ENCODE peak calls at places on chromosomes 12 and 14, in eight cellular contexts. N, E, I, O, A, K, U and H are unnamed samples.
A peak's percentile ranks its signal among the peaks of the same experiment; 100 is the strongest.

GRCh38 chr14:36504805-36505192 is 15.2 kb downstream of the NKX2-1 start:
- DNase-seq in U (no peak), N (no peak), O (no peak), I (no peak), K (no peak), A (no peak), E (peak; percentile 84), H (no peak)

GRCh38 chr14:54902521-54903420 is at the start of gene GCH1:
- DNase-seq in U (peak; percentile 72), I (peak; percentile 18), O (peak; percentile 84), A (peak; percentile 81), E (peak; percentile 93), K (no peak), N (peak; percentile 86), H (peak; percentile 88)

GRCh38 chr14:95614335-95614734 is 71.9 kb upstream of the TCL1B start:
- DNase-seq in N (peak; percentile 79), O (no peak), K (no peak), U (no peak), I (no peak), A (peak; percentile 3), E (no peak), H (no peak)

GRCh38 chr12:62737615-62738014 is 197.3 kb downstream of the PPM1H start:
- DNase-seq in K (no peak), O (no peak), A (no peak), N (no peak), E (no peak), I (no peak), U (no peak), H (no peak)

GRCh38 chr12:26124491-26125450 is at the start of gene BHLHE41:
- DNase-seq in A (no peak), K (no peak), E (peak; percentile 93), O (peak; percentile 83), N (no peak), I (peak; percentile 13), U (no peak), H (peak; percentile 67)

GRCh38 chr14:61813101-61813596 is 50.9 kb downstream of the SNAPC1 start:
- DNase-seq in O (no peak), A (no peak), I (no peak), E (peak; percentile 44), K (no peak), U (no peak), N (no peak), H (no peak)

GRCh38 chr12:115351513-115352077 is 667.6 kb upstream of the TBX3 start:
- DNase-seq in A (no peak), U (no peak), O (no peak), I (no peak), N (no peak), K (no peak), E (no peak), H (no peak)

GRCh38 chr12:117850048-117850447 is 118.7 kb downstream of the KSR2 start:
- DNase-seq in K (peak; percentile 22), I (no peak), A (peak; percentile 62), U (peak; percentile 63), N (peak; percentile 40), O (peak; percentile 49), E (peak; percentile 85), H (peak; percentile 47)

GRCh38 chr12:44544018-44544417 is 332.1 kb downstream of the NELL2 start:
- DNase-seq in K (no peak), N (no peak), A (no peak), U (no peak), E (no peak), O (no peak), I (no peak), H (no peak)

GRCh38 chr14:80926706-80927384 is 14.7 kb downstream of the CEP128 start:
- DNase-seq in A (no peak), N (no peak), K (no peak), U (no peak), I (no peak), O (no peak), E (no peak), H (no peak)

GRCh38 chr14:27012641-27013040 is 414.8 kb upstream of the NOVA1 start:
- DNase-seq in A (no peak), I (no peak), N (no peak), O (no peak), K (no peak), E (no peak), U (no peak), H (no peak)

GRCh38 chr12:107148105-107148504 is 54.8 kb upstream of the CRY1 start:
- DNase-seq in I (no peak), A (no peak), E (no peak), K (no peak), U (no peak), N (no peak), O (no peak), H (no peak)

GRCh38 chr12:33439587-33440011 is at the start of gene SYT10:
- DNase-seq in U (no peak), E (peak; percentile 89), I (no peak), K (no peak), A (peak; percentile 82), N (no peak), O (peak; percentile 30), H (peak; percentile 45)

GRCh38 chr12:77354766-77355362 is 289.5 kb upstream of the E2F7 start:
- DNase-seq in A (no peak), U (no peak), N (no peak), K (no peak), E (no peak), I (no peak), O (no peak), H (no peak)

GRCh38 chr12:2779281-2779680 is 15.5 kb upstream of the FKBP4 start:
- DNase-seq in A (no peak), K (no peak), U (no peak), I (no peak), O (peak; percentile 10), E (peak; percentile 78), N (no peak), H (no peak)

GRCh38 chr14:77124345-77125274 is 17.0 kb downstream of the ZDHHC22 start:
- DNase-seq in U (no peak), E (peak; percentile 62), I (no peak), K (no peak), A (peak; percentile 39), N (peak; percentile 51), O (peak; percentile 54), H (peak; percentile 76)
- TF ChIP-seq CTCF in U (no peak), E (peak; percentile 37), I (no peak), K (no peak), A (peak; percentile 41), N (peak; percentile 56), O (peak; percentile 53), H (peak; percentile 78)

DNA sequence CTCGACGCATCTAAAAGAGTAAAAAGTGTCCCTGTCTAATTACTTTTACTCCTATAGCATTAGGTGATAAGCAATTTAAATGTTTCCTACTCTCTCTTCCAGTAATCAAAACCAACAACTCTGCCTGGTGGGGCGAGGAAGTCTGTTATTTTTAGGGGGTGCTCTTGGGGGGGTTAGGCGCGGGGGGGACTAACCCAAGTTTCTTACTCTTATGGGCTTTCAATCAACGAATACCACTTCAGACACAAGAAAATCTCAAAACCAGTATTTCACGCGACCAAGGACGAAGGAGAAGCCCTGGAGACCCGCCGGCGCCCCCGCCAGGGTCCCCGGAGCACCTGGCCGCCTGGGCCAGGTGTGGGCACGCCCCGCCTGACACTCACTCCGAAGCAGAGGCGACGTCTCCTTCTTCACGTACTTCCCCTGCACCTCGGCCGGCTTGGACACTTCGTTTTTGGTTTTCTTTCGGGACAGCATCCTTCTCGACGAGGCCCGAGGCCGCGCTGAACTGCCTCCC is 557 bp downstream of the SAV1 start:
- DNase-seq in U (no peak), A (peak; percentile 45), I (no peak), K (no peak), N (peak; percentile 67), E (peak; percentile 74), O (peak; percentile 54), H (no peak)
- TF ChIP-seq CTCF in U (no peak), A (no peak), I (no peak), K (no peak), N (peak; percentile 59), E (no peak), O (no peak), H (no peak)

GRCh38 chr14:101290681-101291080 is 270.6 kb upstream of the DIO3 start:
- DNase-seq in K (no peak), O (no peak), E (no peak), A (no peak), I (no peak), U (no peak), N (no peak), H (no peak)

GRCh38 chr14:101289911-101290310 is 271.4 kb upstream of the DIO3 start:
- DNase-seq in E (no peak), I (no peak), N (no peak), A (no peak), O (no peak), U (no peak), K (no peak), H (no peak)

GRCh38 chr14:101286271-101287018 is 274.9 kb upstream of the DIO3 start:
- DNase-seq in K (no peak), E (no peak), N (no peak), A (no peak), U (peak; percentile 20), O (no peak), I (no peak), H (no peak)

GRCh38 chr14:101289230-101289690 is 272.0 kb upstream of the DIO3 start:
- DNase-seq in A (no peak), I (no peak), E (no peak), K (no peak), O (no peak), U (peak; percentile 99), N (no peak), H (no peak)

DNA sequence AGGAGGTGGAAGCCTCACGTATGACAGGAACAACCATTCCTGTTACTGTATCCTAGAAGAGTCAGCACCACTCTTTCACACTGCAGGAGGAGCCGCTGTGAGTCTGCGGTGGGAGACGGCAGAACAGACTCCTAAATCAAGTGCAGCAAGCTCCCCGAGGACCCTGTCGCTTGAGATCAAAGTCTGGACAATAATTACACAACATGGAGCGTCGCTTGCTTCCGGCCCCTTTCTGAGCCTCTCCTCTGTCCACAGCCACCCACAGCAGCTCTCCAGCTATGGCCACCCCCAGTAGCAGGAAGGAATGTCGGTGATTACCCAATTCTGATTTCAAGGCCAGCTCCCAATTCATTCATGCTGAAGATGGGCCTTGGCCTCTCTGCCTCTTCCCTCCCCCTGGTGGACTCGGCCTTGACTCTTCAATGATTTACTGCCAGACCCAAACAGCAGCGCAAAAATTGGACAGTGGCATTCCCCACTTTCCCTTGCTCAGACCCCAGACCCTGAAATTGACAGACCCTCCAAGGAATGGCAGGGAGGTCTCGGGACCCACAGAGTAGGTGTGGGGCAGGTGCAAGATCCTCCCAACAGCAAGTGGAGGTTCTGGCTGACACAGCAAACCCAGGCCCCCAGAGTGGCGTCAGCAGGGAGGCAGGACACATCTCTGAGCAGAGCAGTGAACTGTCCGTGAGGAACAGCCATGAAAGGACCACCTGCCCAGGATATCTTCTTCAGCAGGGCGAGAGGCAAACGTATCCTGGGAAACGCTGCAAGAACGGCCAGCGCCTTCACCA is 272.7 kb upstream of the DIO3 start:
- DNase-seq in A (no peak), N (no peak), I (no peak), K (no peak), E (no peak), O (no peak), U (peak; percentile 99), H (no peak)
- TF ChIP-seq CTCF in A (no peak), N (no peak), I (no peak), K (no peak), E (no peak), O (no peak), U (peak; percentile 47), H (no peak)

DNA sequence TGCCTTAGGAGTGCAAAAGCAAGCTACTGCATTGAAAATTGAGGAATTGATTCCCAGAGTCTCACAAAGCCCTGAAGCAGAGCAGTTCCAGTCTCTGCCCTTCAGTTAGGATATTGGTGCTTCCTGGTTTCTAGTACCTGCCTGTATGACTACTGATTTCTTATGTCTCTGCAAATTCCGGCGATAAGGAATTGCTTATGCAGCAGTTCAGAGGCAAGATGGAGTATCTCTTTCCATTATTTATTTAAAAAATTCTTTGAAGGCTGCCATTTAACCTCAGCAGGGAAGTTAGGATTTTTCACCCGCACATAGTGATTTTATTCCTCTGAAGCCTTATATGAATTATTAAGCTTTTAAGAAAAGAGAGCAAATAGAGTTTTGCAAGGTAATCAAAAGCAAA is 184.9 kb upstream of the SSTR1 start:
- DNase-seq in O (no peak), U (no peak), K (no peak), E (no peak), N (no peak), I (no peak), A (no peak), H (no peak)
- TF ChIP-seq CTCF in O (no peak), U (no peak), K (no peak), E (no peak), N (no peak), I (no peak), A (no peak), H (no peak)